ENCODE peak calls at places on chromosomes 6 and 20, in four cellular contexts. X, F, C and R are unnamed samples.

GRCh38 chr20:25148181-25148981 is 47.1 kb upstream of the ENTPD6 start:
- DNase-seq in X (no peak), F (no peak), C (peak), R (no peak)

GRCh38 chr6:33776186-33776585 is 12.7 kb downstream of the LEMD2 start:
- DNase-seq in X (no peak), F (no peak), C (no peak), R (no peak)

GRCh38 chr6:797479-798077 is 104.6 kb upstream of the EXOC2 start:
- DNase-seq in X (peak), F (peak), C (peak), R (peak)

GRCh38 chr20:12914804-12915203 is 94.0 kb upstream of the SPTLC3 start:
- DNase-seq in X (no peak), F (no peak), C (no peak), R (no peak)

GRCh38 chr20:21681219-21681931 is 24.1 kb upstream of the PAX1 start:
- DNase-seq in X (no peak), F (no peak), C (no peak), R (no peak)

GRCh38 chr6:145071836-145072235 is 663.5 kb downstream of the EPM2A start:
- DNase-seq in X (no peak), F (no peak), C (no peak), R (no peak)

GRCh38 chr6:167282165-167282564 is 8.9 kb upstream of the UNC93A start:
- DNase-seq in X (no peak), F (no peak), C (no peak), R (no peak)

GRCh38 chr6:56445818-56446217 is 196.9 kb downstream of the DST start:
- DNase-seq in X (no peak), F (no peak), C (no peak), R (no peak)

GRCh38 chr6:22366214-22366613 is 69.4 kb upstream of the PRL start:
- DNase-seq in X (no peak), F (peak), C (no peak), R (peak)

GRCh38 chr6:159104931-159105330 is 60.1 kb upstream of the TAGAP start:
- DNase-seq in X (no peak), F (no peak), C (peak), R (no peak)

GRCh38 chr20:8627386-8628030 is 441.4 kb upstream of the PLCB4 start:
- DNase-seq in X (no peak), F (no peak), C (no peak), R (no peak)